ENCODE peak calls at places on chromosomes 3 and 15, in five cellular contexts. Q is AG09309; A is activated T-helper 2 cell treated with anti-CD3 and anti-CD28 coated beads, Interferon-gamma antibody, Interleukin-2, Interleukin-4, amounts not matched to agents 10 μg/mL and 5 μg/mL and 100 μg/mL, durations not matched to agents 14 hours and 24 hours and 36 hours; N is HCEC 1CT; L is lower lobe of right lung. Y is an unnamed sample.

GRCh38 chr15:29465196-29465595 is 195.6 kb upstream of the NSMCE3 start:
- DNase-seq in Q (no peak), A (no peak), N (no peak), L (no peak), Y (no peak)

GRCh38 chr3:62039584-62039983 is 333.8 kb downstream of the FEZF2 start:
- DNase-seq in Q (no peak), A (no peak), N (no peak), L (no peak), Y (no peak)

GRCh38 chr3:146542179-146542578 is 2.2 kb downstream of the PLSCR1 start:
- DNase-seq in Q (no peak), A (no peak), N (peak), L (no peak), Y (no peak)

GRCh38 chr3:10581716-10582115 is 76.3 kb upstream of the ATP2B2 start:
- DNase-seq in Q (no peak), A (no peak), N (no peak), L (no peak), Y (no peak)

GRCh38 chr15:33093234-33093633 is 101.3 kb downstream of the FMN1 start:
- DNase-seq in Q (no peak), A (no peak), N (no peak), L (no peak), Y (no peak)

GRCh38 chr3:152638707-152639450 is 196.1 kb upstream of the P2RY1 start:
- DNase-seq in Q (peak), A (no peak), N (no peak), L (no peak), Y (no peak)

GRCh38 chr3:71542548-71543370 is 40.8 kb downstream of the FOXP1 start:
- DNase-seq in Q (peak), A (no peak), N (peak), L (peak), Y (no peak)

GRCh38 chr3:166243511-166243910 is 406.3 kb upstream of the BCHE start:
- DNase-seq in Q (no peak), A (no peak), N (no peak), L (no peak), Y (no peak)

GRCh38 chr3:123324880-123325765 is 123.4 kb downstream of the SEC22A start:
- DNase-seq in Q (no peak), A (no peak), N (no peak), L (no peak), Y (no peak)

GRCh38 chr3:57017481-57017880 is 43.0 kb upstream of the SPATA12 start:
- DNase-seq in Q (no peak), A (no peak), N (no peak), L (no peak), Y (no peak)

GRCh38 chr3:153026026-153026425 is 136.0 kb upstream of the RAP2B start:
- DNase-seq in Q (no peak), A (no peak), N (peak), L (no peak), Y (no peak)

GRCh38 chr3:9715764-9716437 is 12.3 kb downstream of the CPNE9 start:
- DNase-seq in Q (peak), A (no peak), N (peak), L (peak), Y (peak)

GRCh38 chr15:42544858-42545629 is 3.5 kb downstream of the LRRC57 start:
- DNase-seq in Q (no peak), A (no peak), N (no peak), L (no peak), Y (no peak)

GRCh38 chr3:182829761-182830405 is 36.6 kb downstream of the ATP11B start:
- DNase-seq in Q (no peak), A (no peak), N (no peak), L (no peak), Y (no peak)

GRCh38 chr3:136772709-136773108 is 20.5 kb upstream of the STAG1 start:
- DNase-seq in Q (no peak), A (no peak), N (peak), L (no peak), Y (no peak)